ENCODE peak calls at places on chromosomes 1 and 21, in six cellular contexts. W is thoracic aorta, A is epithelial cell of esophagus, I is astrocyte of the spinal cord, G is adrenal gland, X is heart left ventricle. E is an unnamed sample.

GRCh38 chr1:147215540-147215916 is 9.6 kb downstream of the FMO5 start:
- DNase-seq in I (no peak), G (no peak), W (no peak), X (no peak), A (no peak), E (no peak)

GRCh38 chr1:147723691-147724323 is 36.6 kb downstream of the GJA5 start:
- DNase-seq in G (peak; percentile 60), W (no peak), I (no peak), A (peak; percentile 59), X (peak; percentile 47), E (no peak)

GRCh38 chr1:84077476-84078107 is 66.5 kb upstream of the PRKACB start:
- DNase-seq in X (peak; percentile 78), G (peak; percentile 73), A (peak; percentile 67), I (peak; percentile 71), W (peak; percentile 17), E (peak; percentile 78)

GRCh38 chr1:231396643-231397042 is 25.4 kb downstream of the EGLN1 start:
- DNase-seq in X (no peak), I (no peak), W (no peak), A (peak; percentile 72), G (no peak), E (no peak)

GRCh38 chr1:13478687-13479086 is 35.1 kb downstream of the LRRC38 start:
- DNase-seq in I (no peak), G (no peak), X (no peak), W (no peak), A (no peak), E (no peak)

GRCh38 chr1:72648465-72648864 is 366.1 kb upstream of the NEGR1 start:
- DNase-seq in X (no peak), W (no peak), A (no peak), I (no peak), G (no peak), E (no peak)

GRCh38 chr1:160621633-160622413 is 25.0 kb downstream of the SLAMF1 start:
- DNase-seq in A (no peak), I (no peak), G (no peak), W (no peak), X (no peak), E (no peak)

GRCh38 chr1:16882995-16883394 is 12.8 kb upstream of the RNU1-2 start:
- DNase-seq in A (no peak), G (no peak), X (no peak), W (no peak), I (no peak), E (no peak)

GRCh38 chr1:147760481-147761260 is at the start of gene GJA5:
- DNase-seq in I (no peak), G (no peak), X (no peak), A (peak; percentile 69), W (no peak), E (no peak)

GRCh38 chr21:36741506-36741905 is 42.6 kb downstream of the SIM2 start:
- DNase-seq in X (peak; percentile 33), W (no peak), G (no peak), A (no peak), I (no peak), E (no peak)

GRCh38 chr1:46643368-46643775 is 24.8 kb downstream of the ATPAF1 start:
- DNase-seq in I (peak; percentile 84), A (peak; percentile 66), G (peak; percentile 44), W (no peak), X (no peak), E (peak; percentile 81)

GRCh38 chr1:998905-999796 is 746 bp downstream of the HES4 start:
- DNase-seq in W (no peak), G (no peak), X (no peak), I (peak; percentile 38), A (no peak), E (peak; percentile 57)

GRCh38 chr21:41466024-41466820 is 40.2 kb downstream of the MX1 start:
- DNase-seq in A (no peak), I (no peak), X (no peak), W (no peak), G (no peak), E (peak; percentile 64)

GRCh38 chr1:104132386-104132973 is 382.8 kb downstream of the AMY1C start:
- DNase-seq in G (peak; percentile 2), I (peak; percentile 5), W (no peak), X (no peak), A (peak; percentile 24), E (peak; percentile 21)

GRCh38 chr1:99246152-99246551 is 18.1 kb upstream of the PLPPR4 start:
- DNase-seq in A (no peak), W (no peak), I (no peak), G (no peak), X (no peak), E (no peak)

GRCh38 chr1:2236695-2237677 is 8.9 kb downstream of the SKI start:
- DNase-seq in I (no peak), X (no peak), W (no peak), G (no peak), A (no peak), E (peak; percentile 36)

GRCh38 chr1:225467193-225468020 is 39.6 kb upstream of the LBR start:
- DNase-seq in A (no peak), G (peak; percentile 57), X (peak; percentile 79), W (no peak), I (no peak), E (no peak)

GRCh38 chr1:71053758-71054157 is 6.1 kb upstream of the PTGER3 start:
- DNase-seq in I (no peak), G (no peak), A (no peak), W (no peak), X (no peak), E (no peak)

GRCh38 chr1:55877440-55878232 is 662.5 kb upstream of the USP24 start:
- DNase-seq in G (no peak), W (no peak), I (no peak), X (no peak), A (no peak), E (no peak)

GRCh38 chr1:167182571-167183320 is 37.9 kb upstream of the POU2F1 start:
- DNase-seq in I (no peak), X (no peak), W (no peak), A (no peak), G (no peak), E (no peak)

GRCh38 chr1:23804183-23804582 is 3.6 kb upstream of the GALE start:
- DNase-seq in W (no peak), X (no peak), A (no peak), G (no peak), I (no peak), E (no peak)

GRCh38 chr1:117289316-117289715 is 77.9 kb upstream of the MAN1A2 start:
- DNase-seq in A (no peak), I (no peak), G (no peak), W (no peak), X (no peak), E (no peak)

GRCh38 chr1:38686306-38687255 is 173.0 kb downstream of the RRAGC start:
- DNase-seq in W (no peak), G (no peak), X (no peak), A (no peak), I (no peak), E (no peak)
- H3K4me3 ChIP-seq in W (no peak overlapping the region), G (no peak overlapping the region), X (no peak overlapping the region), A (no peak overlapping the region), I (no peak overlapping the region), E (no peak overlapping the region)

GRCh38 chr1:203046984-203047630 is 20.8 kb downstream of the PPFIA4 start:
- DNase-seq in W (no peak), X (no peak), G (peak; percentile 59), I (peak; percentile 59), A (peak; percentile 81), E (no peak)
- H3K4me3 ChIP-seq in W (no peak overlapping the region), X (no peak overlapping the region), G (no peak overlapping the region), I (no peak overlapping the region), A (no peak overlapping the region), E (no peak overlapping the region)

GRCh38 chr1:169508432-169509338 is 22.9 kb upstream of the SLC19A2 start:
- DNase-seq in A (no peak), W (no peak), G (no peak), X (no peak), I (no peak), E (no peak)
- H3K4me3 ChIP-seq in A (no peak overlapping the region), W (no peak overlapping the region), G (no peak overlapping the region), X (no peak overlapping the region), I (no peak overlapping the region), E (no peak overlapping the region)

DNA sequence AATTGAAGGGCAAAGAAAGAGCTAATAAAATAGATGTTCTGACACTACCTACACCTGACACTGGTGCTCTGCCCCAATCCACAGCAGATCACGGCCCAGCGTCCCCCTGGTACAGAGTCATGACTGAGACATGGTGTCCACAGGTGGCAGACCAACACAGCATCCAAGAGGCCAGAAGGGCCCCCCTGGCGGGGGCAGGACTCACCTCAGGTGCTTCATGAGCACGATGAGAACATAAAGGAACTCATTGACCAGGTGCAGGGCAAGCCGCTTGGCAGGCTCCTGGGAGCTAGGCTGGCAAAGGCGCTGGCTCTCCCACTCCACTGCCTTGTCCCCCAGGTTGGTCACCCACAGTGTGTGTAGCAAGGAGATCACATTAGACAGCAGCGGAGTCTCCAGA is 20.4 kb downstream of the MRAP start:
- DNase-seq in G (no peak), W (no peak), X (no peak), A (no peak), I (no peak), E (no peak)
- H3K4me3 ChIP-seq in G (no peak overlapping the region), W (no peak overlapping the region), X (no peak overlapping the region), A (no peak overlapping the region), I (no peak overlapping the region), E (no peak overlapping the region)

DNA sequence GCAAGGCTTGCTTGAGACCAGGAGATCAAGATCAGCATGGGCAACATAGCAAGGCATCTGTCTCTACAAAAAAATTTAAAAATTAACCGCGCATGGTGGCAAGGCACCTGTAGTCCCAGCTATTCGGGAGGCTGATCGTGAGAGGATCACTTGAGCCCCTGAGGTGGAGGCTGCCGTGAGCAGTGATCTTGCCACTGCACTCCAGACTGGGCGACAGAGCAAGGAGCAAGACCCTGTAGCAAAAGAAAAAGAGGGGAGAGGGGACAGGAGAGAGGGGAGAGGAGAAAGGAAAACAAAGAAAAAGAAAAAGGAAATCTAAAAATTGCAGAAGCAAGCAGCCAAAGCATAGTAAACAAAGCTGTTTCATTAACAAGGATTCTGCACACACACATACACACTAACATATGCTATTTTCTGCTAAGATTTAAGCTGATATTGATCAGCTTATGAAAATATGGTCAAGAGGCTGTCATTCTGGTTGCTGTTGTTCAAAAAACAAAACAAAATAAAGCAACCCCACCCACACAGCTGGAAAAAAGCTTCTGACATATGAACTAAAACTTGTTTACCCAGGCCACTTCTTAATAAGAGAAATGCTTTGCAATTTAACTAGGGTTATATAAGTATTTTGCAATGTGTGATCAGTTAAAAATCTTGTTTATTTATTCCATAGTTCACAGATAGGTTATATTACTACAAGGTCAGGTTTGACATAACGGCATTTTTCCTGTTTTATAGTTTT is 1.8 kb downstream of the ARNT start:
- DNase-seq in A (no peak), G (no peak), I (no peak), W (no peak), X (no peak), E (no peak)
- H3K4me3 ChIP-seq in A (peak overlapping the region; percentile 84), G (no peak overlapping the region), I (peak overlapping the region; percentile 65), W (peak overlapping the region; percentile 99), X (peak overlapping the region; percentile 93), E (no peak overlapping the region)

DNA sequence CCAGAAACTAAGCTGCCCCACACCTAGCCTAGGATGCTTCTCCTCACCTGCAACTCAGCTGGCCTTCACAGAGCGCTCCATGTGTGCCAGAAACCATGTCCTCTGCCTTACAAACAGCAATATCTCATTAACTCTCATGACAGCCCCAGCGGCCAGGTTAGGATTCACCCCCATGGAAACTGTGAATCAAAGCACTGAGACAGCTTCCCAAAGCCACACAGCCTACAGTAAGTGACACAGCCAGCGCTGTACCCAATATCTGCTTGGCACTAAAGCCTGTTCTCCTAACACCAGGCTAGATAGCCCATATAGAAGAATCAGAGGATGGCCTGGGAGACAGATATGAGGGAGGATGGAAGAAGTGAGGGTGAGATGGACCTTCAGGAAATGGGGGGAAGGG is 13.5 kb downstream of the KCNN3 start:
- DNase-seq in A (no peak), G (no peak), I (no peak), X (no peak), W (no peak), E (no peak)
- H3K4me3 ChIP-seq in A (no peak overlapping the region), G (no peak overlapping the region), I (no peak overlapping the region), X (no peak overlapping the region), W (no peak overlapping the region), E (no peak overlapping the region)

E was measured in SJSA1.